ENCODE peak calls at places on chromosome 7, in eight cellular contexts. Z is GM04503; E is GM19239; K is nucleus accumbens; H is NCI-H1694 treated with DMSO at 0.1 percent for 48 hours; N is HepG2; V is BE2C; L is naive thymus-derived CD8-positive, alpha-beta T cell. D is an unnamed sample.

GRCh38 chr7:52088008-52088787 is 771.6 kb upstream of the COBL start:
- DNase-seq in E (no peak), Z (no peak), K (peak), L (no peak), V (no peak), N (no peak), H (no peak), D (peak)

GRCh38 chr7:35420657-35421056 is 166.8 kb upstream of the TBX20 start:
- DNase-seq in Z (no peak), N (no peak), L (no peak), K (no peak), V (no peak), H (no peak), E (no peak), D (no peak)

GRCh38 chr7:129952164-129952652 is 552 bp downstream of the UBE2H start:
- DNase-seq in Z (no peak), L (peak), H (no peak), V (peak), K (peak), E (no peak), N (no peak), D (peak)

GRCh38 chr7:2029936-2030335 is 202.8 kb downstream of the MAD1L1 start:
- DNase-seq in H (no peak), L (no peak), V (peak), N (no peak), E (no peak), Z (no peak), K (no peak), D (no peak)

GRCh38 chr7:74479961-74480829 is 26.5 kb downstream of the GTF2IRD1 start:
- DNase-seq in E (no peak), L (no peak), N (peak), V (peak), K (peak), H (no peak), Z (peak), D (peak)

GRCh38 chr7:135189961-135190360 is 19.5 kb upstream of the CYREN start:
- DNase-seq in L (no peak), H (no peak), V (no peak), K (no peak), E (no peak), Z (no peak), N (no peak), D (no peak)

GRCh38 chr7:79199266-79199665 is 254.2 kb downstream of the MAGI2 start:
- DNase-seq in N (no peak), L (no peak), E (no peak), K (no peak), H (no peak), Z (no peak), V (no peak), D (no peak)

GRCh38 chr7:157815061-157816022 is 478.5 kb downstream of the DNAJB6 start:
- DNase-seq in L (no peak), N (no peak), H (no peak), V (no peak), E (no peak), K (no peak), Z (no peak), D (no peak)

GRCh38 chr7:108001759-108002725 is 919 bp downstream of the LAMB1 start:
- DNase-seq in N (no peak), E (no peak), Z (no peak), K (peak), V (peak), L (no peak), H (peak), D (no peak)

GRCh38 chr7:11415101-11415500 is 416.9 kb downstream of the THSD7A start:
- DNase-seq in K (no peak), N (no peak), Z (no peak), E (no peak), H (no peak), L (no peak), V (no peak), D (no peak)

GRCh38 chr7:24417526-24418120 is 133.6 kb downstream of the NPY start:
- DNase-seq in N (peak), Z (no peak), K (no peak), E (no peak), H (no peak), L (no peak), V (no peak), D (no peak)

GRCh38 chr7:50056131-50056530 is 36.9 kb downstream of the ZPBP start:
- DNase-seq in N (no peak), K (no peak), Z (no peak), V (no peak), H (no peak), E (no peak), L (no peak), D (no peak)

GRCh38 chr7:24917510-24918239 is 62.3 kb downstream of the OSBPL3 start:
- DNase-seq in L (no peak), V (no peak), N (no peak), E (no peak), K (no peak), H (no peak), Z (peak), D (no peak)

GRCh38 chr7:74023037-74023436 is 4.9 kb upstream of the ELN start:
- DNase-seq in K (no peak), Z (no peak), N (peak), H (no peak), L (no peak), V (peak), E (no peak), D (no peak)

GRCh38 chr7:24978837-24979469 is 1.0 kb downstream of the OSBPL3 start:
- DNase-seq in H (no peak), E (no peak), K (peak), Z (no peak), L (no peak), V (peak), N (no peak), D (no peak)

GRCh38 chr7:21923663-21924062 is 22.0 kb downstream of the CDCA7L start:
- DNase-seq in N (no peak), Z (no peak), H (no peak), L (no peak), E (no peak), K (no peak), V (peak), D (no peak)

GRCh38 chr7:127844707-127845331 is 186.4 kb downstream of the LRRC4 start:
- DNase-seq in V (peak), N (no peak), Z (no peak), E (no peak), H (no peak), K (no peak), L (no peak), D (no peak)

GRCh38 chr7:157279973-157280841 is 56.6 kb upstream of the DNAJB6 start:
- DNase-seq in Z (no peak), L (no peak), N (no peak), H (no peak), E (no peak), K (no peak), V (no peak), D (no peak)

GRCh38 chr7:99372275-99373085 is 2.0 kb upstream of the ARPC1B start:
- DNase-seq in N (peak), H (no peak), E (no peak), L (peak), K (no peak), Z (no peak), V (no peak), D (no peak)

GRCh38 chr7:74307738-74308505 is 18.7 kb downstream of the CLIP2 start:
- DNase-seq in N (no peak), E (no peak), K (no peak), V (peak), Z (no peak), L (no peak), H (no peak), D (no peak)

GRCh38 chr7:73715648-73716317 is 3.7 kb downstream of the STX1A start:
- DNase-seq in E (no peak), V (peak), Z (peak), N (peak), K (no peak), L (no peak), H (peak), D (no peak)

GRCh38 chr7:133481676-133482075 is 228.8 kb downstream of the EXOC4 start:
- DNase-seq in V (peak), Z (peak), L (no peak), E (no peak), H (no peak), K (no peak), N (no peak), D (no peak)

GRCh38 chr7:121503039-121503438 is 106.9 kb upstream of the FAM3C start:
- DNase-seq in N (no peak), H (no peak), V (no peak), L (no peak), K (no peak), Z (no peak), E (no peak), D (no peak)

GRCh38 chr7:142319970-142320369 is 62.1 kb upstream of the PRSS58 start:
- DNase-seq in N (no peak), K (no peak), E (no peak), L (peak), H (no peak), Z (no peak), V (no peak), D (no peak)

GRCh38 chr7:48109848-48110663 is 21.0 kb downstream of the UPP1 start:
- DNase-seq in K (peak), E (peak), N (peak), L (peak), V (peak), H (peak), Z (no peak), D (no peak)

GRCh38 chr7:50679218-50680007 is 103.3 kb downstream of the GRB10 start:
- DNase-seq in K (no peak), E (peak), H (peak), Z (no peak), L (no peak), V (no peak), N (peak), D (no peak)

D was measured in substantia nigra.